ENCODE peak calls at places on chromosomes 4 and X, in eight cellular contexts. One of them, this sample, is unnamed.

GRCh38 chrX:19350831-19351447 is 7.2 kb downstream of the PDHA1 start:
- DNase-seq in posterior cingulate gyrus: no peak
- DNase-seq in activated CD4-positive, CD25-positive, alpha-beta regulatory T cell treated with anti-CD3 and anti-CD28 coated beads, Interleukin-2, amount 50 U/mL, for 72 hours: no peak
- DNase-seq in SHP77: no peak
- DNase-seq in effector memory CD4-positive, alpha-beta T cell: no peak
- DNase-seq in NCI-H1436: no peak
- DNase-seq in ACHN: no peak
- DNase-seq in CD4-positive, alpha-beta memory T cell: no peak
- DNase-seq in this sample: no peak

GRCh38 chr4:25535701-25536473 is 119.8 kb upstream of the SLC34A2 start:
- DNase-seq in ACHN: no peak
- DNase-seq in activated CD4-positive, CD25-positive, alpha-beta regulatory T cell treated with anti-CD3 and anti-CD28 coated beads, Interleukin-2, amount 50 U/mL, for 72 hours: no peak
- DNase-seq in SHP77: no peak
- DNase-seq in posterior cingulate gyrus: no peak
- DNase-seq in effector memory CD4-positive, alpha-beta T cell: no peak
- DNase-seq in NCI-H1436: no peak
- DNase-seq in CD4-positive, alpha-beta memory T cell: no peak
- DNase-seq in this sample: no peak

GRCh38 chr4:88275516-88275915 is 8.8 kb downstream of the PPM1K start:
- DNase-seq in NCI-H1436: no peak
- DNase-seq in SHP77: no peak
- DNase-seq in effector memory CD4-positive, alpha-beta T cell: no peak
- DNase-seq in posterior cingulate gyrus: no peak
- DNase-seq in CD4-positive, alpha-beta memory T cell: no peak
- DNase-seq in ACHN: no peak
- DNase-seq in activated CD4-positive, CD25-positive, alpha-beta regulatory T cell treated with anti-CD3 and anti-CD28 coated beads, Interleukin-2, amount 50 U/mL, for 72 hours: no peak
- DNase-seq in this sample: no peak

GRCh38 chr4:48578132-48578964 is 88.3 kb downstream of the ZAR1 start:
- DNase-seq in CD4-positive, alpha-beta memory T cell: peak; percentile 55
- DNase-seq in NCI-H1436: peak; percentile 33
- DNase-seq in SHP77: peak; percentile 4
- DNase-seq in activated CD4-positive, CD25-positive, alpha-beta regulatory T cell treated with anti-CD3 and anti-CD28 coated beads, Interleukin-2, amount 50 U/mL, for 72 hours: no peak
- DNase-seq in posterior cingulate gyrus: peak; percentile 51
- DNase-seq in ACHN: peak; percentile 61
- DNase-seq in effector memory CD4-positive, alpha-beta T cell: peak; percentile 43
- DNase-seq in this sample: peak; percentile 51

GRCh38 chrX:49003696-49004095 is 1.6 kb upstream of the GRIPAP1 start:
- DNase-seq in CD4-positive, alpha-beta memory T cell: no peak
- DNase-seq in activated CD4-positive, CD25-positive, alpha-beta regulatory T cell treated with anti-CD3 and anti-CD28 coated beads, Interleukin-2, amount 50 U/mL, for 72 hours: no peak
- DNase-seq in ACHN: no peak
- DNase-seq in SHP77: no peak
- DNase-seq in posterior cingulate gyrus: no peak
- DNase-seq in effector memory CD4-positive, alpha-beta T cell: no peak
- DNase-seq in NCI-H1436: no peak
- DNase-seq in this sample: no peak

GRCh38 chrX:153635388-153635787 is 11.6 kb upstream of the DUSP9 start:
- DNase-seq in ACHN: no peak
- DNase-seq in SHP77: no peak
- DNase-seq in effector memory CD4-positive, alpha-beta T cell: no peak
- DNase-seq in NCI-H1436: no peak
- DNase-seq in posterior cingulate gyrus: no peak
- DNase-seq in CD4-positive, alpha-beta memory T cell: no peak
- DNase-seq in activated CD4-positive, CD25-positive, alpha-beta regulatory T cell treated with anti-CD3 and anti-CD28 coated beads, Interleukin-2, amount 50 U/mL, for 72 hours: no peak
- DNase-seq in this sample: no peak

GRCh38 chr4:16439771-16440170 is 213.5 kb upstream of the TAPT1 start:
- DNase-seq in SHP77: no peak
- DNase-seq in ACHN: no peak
- DNase-seq in CD4-positive, alpha-beta memory T cell: no peak
- DNase-seq in posterior cingulate gyrus: no peak
- DNase-seq in effector memory CD4-positive, alpha-beta T cell: no peak
- DNase-seq in activated CD4-positive, CD25-positive, alpha-beta regulatory T cell treated with anti-CD3 and anti-CD28 coated beads, Interleukin-2, amount 50 U/mL, for 72 hours: no peak
- DNase-seq in NCI-H1436: no peak
- DNase-seq in this sample: no peak

GRCh38 chrX:14927391-14927790 is 54.2 kb downstream of the MOSPD2 start:
- DNase-seq in CD4-positive, alpha-beta memory T cell: no peak
- DNase-seq in activated CD4-positive, CD25-positive, alpha-beta regulatory T cell treated with anti-CD3 and anti-CD28 coated beads, Interleukin-2, amount 50 U/mL, for 72 hours: no peak
- DNase-seq in NCI-H1436: no peak
- DNase-seq in SHP77: no peak
- DNase-seq in effector memory CD4-positive, alpha-beta T cell: no peak
- DNase-seq in posterior cingulate gyrus: no peak
- DNase-seq in ACHN: no peak
- DNase-seq in this sample: no peak

GRCh38 chrX:71618787-71619186 is 476 bp upstream of the CXCR3 start:
- DNase-seq in ACHN: no peak
- DNase-seq in CD4-positive, alpha-beta memory T cell: no peak
- DNase-seq in SHP77: no peak
- DNase-seq in effector memory CD4-positive, alpha-beta T cell: no peak
- DNase-seq in NCI-H1436: no peak
- DNase-seq in activated CD4-positive, CD25-positive, alpha-beta regulatory T cell treated with anti-CD3 and anti-CD28 coated beads, Interleukin-2, amount 50 U/mL, for 72 hours: peak; percentile 32
- DNase-seq in posterior cingulate gyrus: no peak
- DNase-seq in this sample: no peak

GRCh38 chr4:20622701-20623100 is 77.6 kb upstream of the PACRGL start:
- DNase-seq in activated CD4-positive, CD25-positive, alpha-beta regulatory T cell treated with anti-CD3 and anti-CD28 coated beads, Interleukin-2, amount 50 U/mL, for 72 hours: no peak
- DNase-seq in CD4-positive, alpha-beta memory T cell: no peak
- DNase-seq in SHP77: no peak
- DNase-seq in posterior cingulate gyrus: no peak
- DNase-seq in effector memory CD4-positive, alpha-beta T cell: no peak
- DNase-seq in NCI-H1436: no peak
- DNase-seq in ACHN: no peak
- DNase-seq in this sample: no peak

GRCh38 chr4:113404846-113405245 is 355.4 kb downstream of the ANK2 start:
- DNase-seq in activated CD4-positive, CD25-positive, alpha-beta regulatory T cell treated with anti-CD3 and anti-CD28 coated beads, Interleukin-2, amount 50 U/mL, for 72 hours: no peak
- DNase-seq in SHP77: no peak
- DNase-seq in posterior cingulate gyrus: no peak
- DNase-seq in effector memory CD4-positive, alpha-beta T cell: no peak
- DNase-seq in CD4-positive, alpha-beta memory T cell: no peak
- DNase-seq in ACHN: no peak
- DNase-seq in NCI-H1436: no peak
- DNase-seq in this sample: no peak

GRCh38 chrX:51955200-51955599 is 61.8 kb downstream of the MAGED1 start:
- DNase-seq in ACHN: no peak
- DNase-seq in CD4-positive, alpha-beta memory T cell: no peak
- DNase-seq in SHP77: no peak
- DNase-seq in activated CD4-positive, CD25-positive, alpha-beta regulatory T cell treated with anti-CD3 and anti-CD28 coated beads, Interleukin-2, amount 50 U/mL, for 72 hours: no peak
- DNase-seq in posterior cingulate gyrus: no peak
- DNase-seq in NCI-H1436: no peak
- DNase-seq in effector memory CD4-positive, alpha-beta T cell: no peak
- DNase-seq in this sample: no peak

GRCh38 chr4:122480655-122481487 is 24.3 kb upstream of the IL2 start:
- DNase-seq in NCI-H1436: no peak
- DNase-seq in effector memory CD4-positive, alpha-beta T cell: no peak
- DNase-seq in posterior cingulate gyrus: no peak
- DNase-seq in ACHN: no peak
- DNase-seq in SHP77: no peak
- DNase-seq in activated CD4-positive, CD25-positive, alpha-beta regulatory T cell treated with anti-CD3 and anti-CD28 coated beads, Interleukin-2, amount 50 U/mL, for 72 hours: no peak
- DNase-seq in CD4-positive, alpha-beta memory T cell: no peak
- DNase-seq in this sample: no peak

GRCh38 chr4:163556169-163556568 is 61.7 kb downstream of the TMA16 start:
- DNase-seq in NCI-H1436: no peak
- DNase-seq in activated CD4-positive, CD25-positive, alpha-beta regulatory T cell treated with anti-CD3 and anti-CD28 coated beads, Interleukin-2, amount 50 U/mL, for 72 hours: no peak
- DNase-seq in posterior cingulate gyrus: no peak
- DNase-seq in effector memory CD4-positive, alpha-beta T cell: no peak
- DNase-seq in CD4-positive, alpha-beta memory T cell: no peak
- DNase-seq in SHP77: no peak
- DNase-seq in ACHN: peak; percentile 49
- DNase-seq in this sample: peak; percentile 23

GRCh38 chr4:4647041-4647440 is 105.2 kb upstream of the STX18 start:
- DNase-seq in CD4-positive, alpha-beta memory T cell: no peak
- DNase-seq in ACHN: no peak
- DNase-seq in posterior cingulate gyrus: no peak
- DNase-seq in NCI-H1436: no peak
- DNase-seq in SHP77: no peak
- DNase-seq in activated CD4-positive, CD25-positive, alpha-beta regulatory T cell treated with anti-CD3 and anti-CD28 coated beads, Interleukin-2, amount 50 U/mL, for 72 hours: no peak
- DNase-seq in effector memory CD4-positive, alpha-beta T cell: no peak
- DNase-seq in this sample: no peak

GRCh38 chr4:109005523-109005922 is 242.7 kb upstream of the ETNPPL start:
- DNase-seq in CD4-positive, alpha-beta memory T cell: no peak
- DNase-seq in effector memory CD4-positive, alpha-beta T cell: no peak
- DNase-seq in SHP77: no peak
- DNase-seq in posterior cingulate gyrus: no peak
- DNase-seq in NCI-H1436: no peak
- DNase-seq in ACHN: no peak
- DNase-seq in activated CD4-positive, CD25-positive, alpha-beta regulatory T cell treated with anti-CD3 and anti-CD28 coated beads, Interleukin-2, amount 50 U/mL, for 72 hours: no peak
- DNase-seq in this sample: no peak

GRCh38 chr4:1786544-1787362 is 6.3 kb upstream of the FGFR3 start:
- DNase-seq in effector memory CD4-positive, alpha-beta T cell: no peak
- DNase-seq in activated CD4-positive, CD25-positive, alpha-beta regulatory T cell treated with anti-CD3 and anti-CD28 coated beads, Interleukin-2, amount 50 U/mL, for 72 hours: no peak
- DNase-seq in posterior cingulate gyrus: no peak
- DNase-seq in SHP77: no peak
- DNase-seq in NCI-H1436: no peak
- DNase-seq in CD4-positive, alpha-beta memory T cell: no peak
- DNase-seq in ACHN: no peak
- DNase-seq in this sample: no peak